ENCODE peak calls at places on chromosomes 11 and 22, in five cellular contexts. E is cardiac muscle cell; H is foreskin fibroblast; A is HAP-1; W is CD8-positive, alpha-beta memory T cell. Y is an unnamed sample.

GRCh38 chr22:27405672-27406388 is 395.7 kb downstream of the MN1 start:
- DNase-seq in H (peak; percentile 70), E (peak; percentile 70), A (peak; percentile 32), W (no peak), Y (no peak)

GRCh38 chr11:128349650-128350296 is 237.6 kb downstream of the ETS1 start:
- DNase-seq in E (no peak), H (no peak), W (no peak), A (no peak), Y (no peak)

GRCh38 chr11:119709638-119710346 is 19.2 kb downstream of the NECTIN1 start:
- DNase-seq in W (no peak), H (peak; percentile 77), E (peak; percentile 90), A (peak; percentile 82), Y (no peak)

GRCh38 chr11:86799680-86800075 is 664 bp upstream of the PRSS23 start:
- DNase-seq in E (no peak), W (no peak), H (no peak), A (no peak), Y (peak; percentile 49)

GRCh38 chr22:42742940-42743339 is 22.3 kb upstream of the A4GALT start:
- DNase-seq in A (no peak), E (no peak), H (peak; percentile 40), W (no peak), Y (peak; percentile 56)

GRCh38 chr22:20131856-20132685 is 467 bp downstream of the ZDHHC8 start:
- DNase-seq in E (no peak), H (peak; percentile 68), W (peak; percentile 19), A (no peak), Y (no peak)

GRCh38 chr11:15969281-15969680 is 387.1 kb downstream of the SOX6 start:
- DNase-seq in H (peak; percentile 93), A (no peak), E (peak; percentile 92), W (no peak), Y (peak; percentile 29)

GRCh38 chr11:36265793-36266628 is 23.2 kb downstream of the COMMD9 start:
- DNase-seq in A (peak; percentile 42), E (peak; percentile 60), W (peak; percentile 28), H (peak; percentile 75), Y (peak; percentile 56)

GRCh38 chr11:131980878-131981668 is 610.7 kb downstream of the NTM start:
- DNase-seq in W (no peak), E (no peak), A (no peak), H (peak; percentile 60), Y (no peak)

GRCh38 chr22:35367331-35367886 is 13.5 kb upstream of the HMOX1 start:
- DNase-seq in H (no peak), W (no peak), E (no peak), A (no peak), Y (no peak)

GRCh38 chr11:1435820-1436467 is 46.2 kb downstream of the BRSK2 start:
- DNase-seq in W (no peak), A (no peak), H (no peak), E (no peak), Y (no peak)

GRCh38 chr22:43206515-43207161 is 19.7 kb upstream of the TTLL12 start:
- DNase-seq in H (no peak), E (no peak), W (no peak), A (no peak), Y (no peak)

GRCh38 chr22:20111045-20111688 is 4.7 kb upstream of the RANBP1 start:
- DNase-seq in W (no peak), H (peak; percentile 57), A (peak; percentile 40), E (peak; percentile 21), Y (no peak)

GRCh38 chr11:11987503-11988022 is 20.9 kb downstream of the DKK3 start:
- DNase-seq in E (peak; percentile 50), H (peak; percentile 46), A (no peak), W (no peak), Y (no peak)

GRCh38 chr22:28316014-28316413 is 363.6 kb downstream of the TTC28 start:
- DNase-seq in W (no peak), A (no peak), E (no peak), H (no peak), Y (no peak)

GRCh38 chr22:38424525-38425080 is 30.4 kb downstream of the KCNJ4 start:
- DNase-seq in A (no peak), E (no peak), W (no peak), H (no peak), Y (no peak)

GRCh38 chr11:73715551-73715950 is 45.3 kb downstream of the RAB6A start:
- DNase-seq in W (no peak), E (no peak), H (no peak), A (no peak), Y (no peak)

GRCh38 chr11:130782361-130783221 is 133.7 kb downstream of the SNX19 start:
- DNase-seq in H (peak; percentile 54), E (peak; percentile 79), A (no peak), W (no peak), Y (no peak)

GRCh38 chr11:120210651-120211521 is at the start of gene OAF:
- DNase-seq in W (peak; percentile 24), A (peak; percentile 86), H (peak; percentile 93), E (peak; percentile 92), Y (peak; percentile 82)

GRCh38 chr11:29432719-29433325 is 584.0 kb downstream of the KCNA4 start:
- DNase-seq in A (peak; percentile 10), H (peak; percentile 14), W (no peak), E (peak; percentile 40), Y (no peak)

GRCh38 chr11:77147036-77147315 is 18.9 kb downstream of the MYO7A start:
- DNase-seq in W (no peak), E (no peak), A (no peak), H (no peak), Y (no peak)

GRCh38 chr11:28566643-28567042 is 458.5 kb downstream of the METTL15 start:
- DNase-seq in E (peak; percentile 96), W (no peak), A (no peak), H (peak; percentile 96), Y (peak; percentile 35)

GRCh38 chr22:31090217-31091085 is 9.3 kb downstream of the SMTN start:
- DNase-seq in W (no peak), A (no peak), H (no peak), E (no peak), Y (peak; percentile 77)

GRCh38 chr11:93735627-93736026 is 5.7 kb downstream of the TAF1D start:
- DNase-seq in W (no peak), E (no peak), A (no peak), H (no peak), Y (no peak)

GRCh38 chr11:130124096-130124495 is 35.5 kb upstream of the ST14 start:
- DNase-seq in A (no peak), W (no peak), H (peak; percentile 94), E (peak; percentile 93), Y (peak; percentile 38)

GRCh38 chr11:113401718-113402117 is 14.1 kb downstream of the ANKK1 start:
- DNase-seq in E (peak; percentile 36), A (no peak), H (peak; percentile 47), W (no peak), Y (no peak)

GRCh38 chr11:36313073-36313472 is 17.0 kb downstream of the PRR5L start:
- DNase-seq in A (no peak), H (no peak), E (no peak), W (no peak), Y (no peak)

GRCh38 chr11:119907934-119908760 is 179.1 kb upstream of the NECTIN1 start:
- DNase-seq in A (no peak), E (no peak), W (no peak), H (no peak), Y (no peak)

GRCh38 chr11:126080206-126080941 is 17.7 kb upstream of the CDON start:
- DNase-seq in H (no peak), A (no peak), E (peak; percentile 30), W (no peak), Y (no peak)

GRCh38 chr11:71452354-71453020 is 516 bp upstream of the NADSYN1 start:
- DNase-seq in H (peak; percentile 75), A (peak; percentile 36), E (peak; percentile 61), W (peak; percentile 54), Y (peak; percentile 52)

GRCh38 chr11:33542921-33543320 is 157.7 kb downstream of the C11orf91 start:
- DNase-seq in H (peak; percentile 69), A (peak; percentile 36), W (no peak), E (peak; percentile 69), Y (peak; percentile 24)

DNA sequence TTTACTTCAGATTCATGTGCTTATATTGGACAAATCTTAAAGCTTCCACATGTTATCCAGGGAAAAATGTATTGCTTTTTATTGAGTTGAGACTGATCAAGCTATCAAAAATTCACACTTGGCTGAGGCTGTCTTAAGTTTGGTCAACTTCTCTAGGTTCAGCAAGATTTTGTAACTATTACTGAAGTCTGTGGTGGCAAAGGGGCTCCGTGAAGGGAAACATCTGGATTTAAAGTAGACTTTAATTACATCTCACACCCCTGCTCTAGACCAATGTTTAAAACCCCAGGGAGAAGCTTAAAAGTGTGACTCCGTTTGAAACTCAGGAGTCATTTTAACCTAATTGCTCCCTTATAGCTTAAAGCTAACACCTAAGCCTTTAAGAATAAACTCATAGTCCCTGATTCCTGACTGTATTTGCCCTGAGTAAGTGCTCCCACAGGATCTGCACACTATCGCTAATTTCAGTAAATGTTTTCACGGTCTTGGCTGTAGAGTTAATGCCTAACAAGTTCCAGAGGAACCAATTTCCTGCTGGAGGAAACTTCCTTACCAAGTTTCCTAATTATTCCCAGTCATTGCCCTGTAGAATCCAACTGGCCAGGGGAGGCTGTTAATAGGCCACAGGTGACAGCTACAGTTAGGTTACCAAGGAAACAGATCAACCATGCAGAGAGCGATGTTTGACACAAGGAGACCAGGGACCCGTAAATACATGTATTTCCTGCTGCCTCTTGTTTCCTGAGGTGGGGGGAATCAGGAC is 40.5 kb downstream of the OR10A6 start:
- DNase-seq in H (peak; percentile 49), A (no peak), W (no peak), E (no peak), Y (no peak)
- H3K4me3 ChIP-seq in H (no peak overlapping the region), A (no peak overlapping the region), W (no peak overlapping the region), E (no peak overlapping the region), Y (no peak overlapping the region)

GRCh38 chr11:46238078-46238966 is 39.1 kb upstream of the CREB3L1 start:
- DNase-seq in A (no peak), W (peak; percentile 56), E (peak; percentile 86), H (peak; percentile 88), Y (peak; percentile 70)

GRCh38 chr11:46240861-46241260 is 36.6 kb upstream of the CREB3L1 start:
- DNase-seq in E (no peak), A (no peak), H (peak; percentile 11), W (no peak), Y (no peak)

GRCh38 chr11:46239801-46240061 is 37.7 kb upstream of the CREB3L1 start:
- DNase-seq in A (peak; percentile 70), E (peak; percentile 48), H (peak; percentile 76), W (no peak), Y (no peak)

GRCh38 chr11:46240371-46240770 is 37.1 kb upstream of the CREB3L1 start:
- DNase-seq in W (no peak), E (no peak), A (peak; percentile 91), H (peak; percentile 44), Y (no peak)

GRCh38 chr11:46238967-46239800 is 38.3 kb upstream of the CREB3L1 start:
- DNase-seq in E (peak; percentile 93), W (peak; percentile 72), H (peak; percentile 97), A (peak; percentile 80), Y (peak; percentile 92)
- H3K4me3 ChIP-seq in E (peak overlapping the region; percentile 36), W (peak overlapping the region; percentile 57), H (peak overlapping the region; percentile 47), A (peak overlapping the region; percentile 24), Y (peak overlapping the region; percentile 52)

DNA sequence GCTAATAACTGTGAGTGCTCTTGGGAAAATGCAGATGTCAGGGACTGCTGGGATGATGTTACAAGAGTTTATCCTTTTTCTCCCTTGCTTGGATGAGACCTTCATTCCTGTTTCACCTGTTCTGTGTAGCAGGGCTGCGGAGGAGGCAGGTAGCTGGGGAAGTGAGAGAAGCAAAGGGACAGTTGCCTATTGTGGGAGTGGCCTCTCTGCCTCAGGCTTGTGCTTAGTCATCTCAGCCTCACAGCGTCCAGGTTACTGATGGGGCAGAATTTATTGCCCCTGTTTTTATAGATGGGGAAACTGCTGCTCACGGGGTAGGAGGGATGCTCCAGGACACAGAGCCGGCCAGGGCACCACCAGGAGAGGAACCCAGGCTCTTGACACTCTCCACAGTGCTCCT is 1.7 kb downstream of the STX3 start:
- DNase-seq in A (no peak), E (no peak), H (peak; percentile 66), W (no peak), Y (peak; percentile 30)
- H3K4me3 ChIP-seq in A (peak overlapping the region; percentile 70), E (no peak overlapping the region), H (peak overlapping the region; percentile 81), W (no peak overlapping the region), Y (no peak overlapping the region)

GRCh38 chr11:57421805-57422204 is 5.1 kb downstream of the SLC43A3 start:
- DNase-seq in A (no peak), W (no peak), E (no peak), H (no peak), Y (no peak)
- H3K4me3 ChIP-seq in A (no peak overlapping the region), W (no peak overlapping the region), E (no peak overlapping the region), H (no peak overlapping the region), Y (no peak overlapping the region)

Y was measured in uterus.